ENCODE peak calls at places on chromosomes 3 and 15, in eight cellular contexts. C is amniotic stem cell, S is M059J, I is ecto neural progenitor cell, D is AG08395, N is T1000, Y is RWPE1, B is MCF 10A. O is an unnamed sample.

GRCh38 chr3:194312743-194313281 is 38.3 kb downstream of the CPN2 start:
- DNase-seq in Y (no peak), N (no peak), D (peak), I (no peak), S (peak), C (no peak), B (no peak), O (no peak)

GRCh38 chr15:92884813-92885461 is 15.2 kb upstream of the CHD2 start:
- DNase-seq in N (no peak), I (no peak), S (no peak), B (peak), C (no peak), D (no peak), Y (no peak), O (peak)

GRCh38 chr3:172249039-172249438 is 199.2 kb downstream of the GHSR start:
- DNase-seq in S (peak), Y (no peak), D (peak), I (no peak), B (peak), C (no peak), N (no peak), O (peak)

GRCh38 chr3:102112706-102113230 is 263.5 kb downstream of the NFKBIZ start:
- DNase-seq in S (no peak), I (no peak), Y (no peak), B (no peak), N (no peak), C (no peak), D (no peak), O (no peak)

GRCh38 chr15:65246026-65246714 is 34.9 kb upstream of the CILP start:
- DNase-seq in N (no peak), B (peak), I (no peak), S (no peak), C (no peak), Y (peak), D (no peak), O (peak)

GRCh38 chr3:125240496-125240895 is 27.9 kb upstream of the SLC12A8 start:
- DNase-seq in C (no peak), I (no peak), S (peak), Y (no peak), N (no peak), B (peak), D (no peak), O (no peak)

GRCh38 chr3:50126287-50127211 is 28.6 kb upstream of the SEMA3F start:
- DNase-seq in D (peak), S (peak), I (peak), Y (no peak), N (no peak), B (peak), C (no peak), O (no peak)

GRCh38 chr3:53166781-53167291 is 5.8 kb downstream of the PRKCD start:
- DNase-seq in S (peak), I (no peak), C (no peak), D (peak), N (no peak), Y (no peak), B (no peak), O (peak)

GRCh38 chr15:52295421-52295991 is at the start of gene MYO5C:
- DNase-seq in D (no peak), Y (peak), N (no peak), S (peak), B (peak), I (peak), C (no peak), O (peak)

GRCh38 chr15:25329685-25330084 is 109.1 kb downstream of the UBE3A start:
- DNase-seq in S (no peak), N (no peak), I (no peak), C (no peak), D (no peak), Y (no peak), B (no peak), O (no peak)

GRCh38 chr3:195094211-195094921 is 176.6 kb downstream of the XXYLT1 start:
- DNase-seq in I (no peak), B (no peak), D (no peak), Y (no peak), C (no peak), S (peak), N (no peak), O (no peak)

GRCh38 chr3:13548696-13549512 is at the start of gene FBLN2:
- DNase-seq in S (no peak), I (peak), D (peak), B (no peak), Y (peak), C (no peak), N (peak), O (no peak)

GRCh38 chr3:161273589-161274218 is 52.6 kb downstream of the NMD3 start:
- DNase-seq in B (peak), I (no peak), D (no peak), C (peak), S (peak), Y (no peak), N (no peak), O (no peak)

GRCh38 chr15:81411056-81411455 is 37.0 kb upstream of the TMC3 start:
- DNase-seq in C (no peak), N (no peak), D (no peak), I (no peak), S (no peak), Y (no peak), B (no peak), O (no peak)

GRCh38 chr15:49145651-49146609 is 9.5 kb downstream of the COPS2 start:
- DNase-seq in C (peak), B (peak), N (no peak), S (peak), Y (peak), I (no peak), D (peak), O (peak)

GRCh38 chr3:129732200-129732876 is 125.9 kb upstream of the PLXND1 start:
- DNase-seq in D (no peak), C (no peak), B (no peak), Y (no peak), N (no peak), S (peak), I (no peak), O (peak)

GRCh38 chr3:66110840-66111239 is 72.1 kb upstream of the MAGI1 start:
- DNase-seq in D (no peak), N (no peak), I (no peak), S (no peak), Y (no peak), C (no peak), B (peak), O (no peak)

GRCh38 chr3:98325055-98325454 is 28.6 kb upstream of the OR5K4 start:
- DNase-seq in I (no peak), Y (no peak), B (no peak), N (no peak), C (no peak), S (no peak), D (no peak), O (no peak)

GRCh38 chr3:71062037-71062919 is 521.2 kb downstream of the FOXP1 start:
- DNase-seq in C (no peak), D (no peak), I (no peak), N (no peak), B (peak), Y (no peak), S (no peak), O (no peak)

GRCh38 chr3:188266581-188267274 is 112.8 kb downstream of the LPP start:
- DNase-seq in B (peak), I (no peak), N (no peak), S (peak), Y (no peak), C (no peak), D (peak), O (no peak)

GRCh38 chr3:123872621-123873020 is 11.5 kb downstream of the MYLK start:
- DNase-seq in S (no peak), N (no peak), B (no peak), D (no peak), Y (no peak), I (no peak), C (no peak), O (no peak)

GRCh38 chr15:52289629-52290081 is 5.9 kb downstream of the MYO5C start:
- DNase-seq in N (no peak), Y (peak), D (no peak), S (peak), C (no peak), B (peak), I (no peak), O (no peak)

GRCh38 chr3:116663161-116663885 is 46.3 kb upstream of the TUSC7 start:
- DNase-seq in D (no peak), C (no peak), B (no peak), N (no peak), S (no peak), I (no peak), Y (no peak), O (no peak)

GRCh38 chr3:156293566-156293965 is 173.2 kb downstream of the KCNAB1 start:
- DNase-seq in Y (no peak), I (no peak), D (no peak), C (no peak), S (no peak), B (no peak), N (no peak), O (no peak)

GRCh38 chr3:115975353-115975752 is 352.0 kb downstream of the GAP43 start:
- DNase-seq in D (peak), B (peak), N (no peak), C (no peak), S (peak), Y (peak), I (no peak), O (peak)

GRCh38 chr3:160343132-160343531 is 55.9 kb downstream of the IFT80 start:
- DNase-seq in B (peak), S (peak), D (peak), I (no peak), Y (peak), N (no peak), C (peak), O (peak)

GRCh38 chr15:72836676-72837325 is 53.2 kb upstream of the ADPGK start:
- DNase-seq in Y (no peak), I (no peak), S (no peak), D (no peak), B (no peak), N (no peak), C (no peak), O (no peak)